ENCODE peak calls at places on chromosomes 7 and 10, in five cellular contexts. One of them, this sample, is unnamed.

GRCh38 chr7:5423272-5423843 is at the start of gene TNRC18:
- DNase-seq in A549: peak; percentile 38
- DNase-seq in HepG2: no peak
- DNase-seq in K562: peak; percentile 47
- DNase-seq in GM12878: no peak
- DNase-seq in this sample: no peak

GRCh38 chr7:1598286-1598685 is 28.5 kb upstream of the PSMG3 start:
- DNase-seq in A549: no peak
- DNase-seq in HepG2: no peak
- DNase-seq in K562: no peak
- DNase-seq in GM12878: no peak
- DNase-seq in this sample: no peak

GRCh38 chr7:39540320-39540719 is 25.9 kb upstream of the YAE1 start:
- DNase-seq in A549: no peak
- DNase-seq in HepG2: peak; percentile 83
- DNase-seq in K562: no peak
- DNase-seq in GM12878: no peak
- DNase-seq in this sample: no peak

GRCh38 chr7:110397927-110398660 is 692.8 kb upstream of the LRRN3 start:
- DNase-seq in A549: no peak
- DNase-seq in HepG2: no peak
- DNase-seq in K562: no peak
- DNase-seq in GM12878: no peak
- DNase-seq in this sample: peak; percentile 12

GRCh38 chr7:42212541-42213090 is 24.4 kb downstream of the GLI3 start:
- DNase-seq in A549: no peak
- DNase-seq in HepG2: no peak
- DNase-seq in K562: no peak
- DNase-seq in GM12878: no peak
- DNase-seq in this sample: peak; percentile 86

GRCh38 chr10:97096327-97097153 is 89.2 kb downstream of the SLIT1 start:
- DNase-seq in A549: no peak
- DNase-seq in HepG2: no peak
- DNase-seq in K562: no peak
- DNase-seq in GM12878: no peak
- DNase-seq in this sample: no peak

GRCh38 chr7:94289071-94289470 is 105.6 kb upstream of the COL1A2 start:
- DNase-seq in A549: peak; percentile 64
- DNase-seq in HepG2: peak; percentile 74
- DNase-seq in K562: no peak
- DNase-seq in GM12878: no peak
- DNase-seq in this sample: peak; percentile 94

GRCh38 chr10:3095373-3096139 is 28.2 kb downstream of the PFKP start:
- DNase-seq in A549: peak; percentile 92
- DNase-seq in HepG2: peak; percentile 89
- DNase-seq in K562: peak; percentile 80
- DNase-seq in GM12878: peak; percentile 25
- DNase-seq in this sample: no peak

GRCh38 chr10:91604936-91605534 is 27.8 kb downstream of the PPP1R3C start:
- DNase-seq in A549: no peak
- DNase-seq in HepG2: no peak
- DNase-seq in K562: no peak
- DNase-seq in GM12878: no peak
- DNase-seq in this sample: no peak

GRCh38 chr10:2968401-2968800 is 98.9 kb upstream of the PFKP start:
- DNase-seq in A549: no peak
- DNase-seq in HepG2: no peak
- DNase-seq in K562: no peak
- DNase-seq in GM12878: no peak
- DNase-seq in this sample: no peak

GRCh38 chr10:110356628-110357245 is 52.0 kb upstream of the SMNDC1 start:
- DNase-seq in A549: no peak
- DNase-seq in HepG2: no peak
- DNase-seq in K562: peak; percentile 19
- DNase-seq in GM12878: peak; percentile 100
- DNase-seq in this sample: no peak

GRCh38 chr7:139730746-139731612 is 46.8 kb downstream of the HIPK2 start:
- DNase-seq in A549: no peak
- DNase-seq in HepG2: no peak
- DNase-seq in K562: no peak
- DNase-seq in GM12878: no peak
- DNase-seq in this sample: no peak

GRCh38 chr7:143305423-143306070 is 10.4 kb upstream of the CLCN1 start:
- DNase-seq in A549: peak; percentile 69
- DNase-seq in HepG2: peak; percentile 44
- DNase-seq in K562: peak; percentile 77
- DNase-seq in GM12878: no peak
- DNase-seq in this sample: peak; percentile 87

GRCh38 chr7:151118108-151119054 is 32.1 kb downstream of the AGAP3 start:
- DNase-seq in A549: no peak
- DNase-seq in HepG2: no peak
- DNase-seq in K562: no peak
- DNase-seq in GM12878: no peak
- DNase-seq in this sample: no peak

GRCh38 chr7:105354383-105354782 is 34.3 kb downstream of the SRPK2 start:
- DNase-seq in A549: no peak
- DNase-seq in HepG2: no peak
- DNase-seq in K562: no peak
- DNase-seq in GM12878: no peak
- DNase-seq in this sample: no peak

GRCh38 chr7:40008218-40008815 is 58.3 kb downstream of the CDK13 start:
- DNase-seq in A549: peak; percentile 18
- DNase-seq in HepG2: no peak
- DNase-seq in K562: no peak
- DNase-seq in GM12878: no peak
- DNase-seq in this sample: no peak

GRCh38 chr7:24945899-24946298 is 34.1 kb downstream of the OSBPL3 start:
- DNase-seq in A549: no peak
- DNase-seq in HepG2: no peak
- DNase-seq in K562: no peak
- DNase-seq in GM12878: no peak
- DNase-seq in this sample: peak; percentile 28

GRCh38 chr10:130895172-130895571 is 416.3 kb downstream of the TCERG1L start:
- DNase-seq in A549: no peak
- DNase-seq in HepG2: no peak
- DNase-seq in K562: no peak
- DNase-seq in GM12878: no peak
- DNase-seq in this sample: no peak

GRCh38 chr10:3132036-3133025 is 40.3 kb downstream of the PITRM1 start:
- DNase-seq in A549: no peak
- DNase-seq in HepG2: no peak
- DNase-seq in K562: no peak
- DNase-seq in GM12878: no peak
- DNase-seq in this sample: no peak

GRCh38 chr7:18619311-18619710 is 123.8 kb downstream of the HDAC9 start:
- DNase-seq in A549: no peak
- DNase-seq in HepG2: no peak
- DNase-seq in K562: no peak
- DNase-seq in GM12878: no peak
- DNase-seq in this sample: no peak

GRCh38 chr7:139958599-139959380 is 104.0 kb downstream of the PARP12 start:
- DNase-seq in A549: no peak
- DNase-seq in HepG2: no peak
- DNase-seq in K562: no peak
- DNase-seq in GM12878: no peak
- DNase-seq in this sample: no peak

GRCh38 chr10:273088-273487 is 137.8 kb downstream of the ZMYND11 start:
- DNase-seq in A549: no peak
- DNase-seq in HepG2: no peak
- DNase-seq in K562: no peak
- DNase-seq in GM12878: no peak
- DNase-seq in this sample: no peak

GRCh38 chr10:121771957-121772356 is 155.9 kb downstream of the ATE1 start:
- DNase-seq in A549: no peak
- DNase-seq in HepG2: no peak
- DNase-seq in K562: no peak
- DNase-seq in GM12878: no peak
- DNase-seq in this sample: no peak

GRCh38 chr10:867807-868206 is 63.7 kb downstream of the LARP4B start:
- DNase-seq in A549: no peak
- DNase-seq in HepG2: no peak
- DNase-seq in K562: no peak
- DNase-seq in GM12878: no peak
- DNase-seq in this sample: no peak

GRCh38 chr7:36207451-36208291 is 54.6 kb downstream of the EEPD1 start:
- DNase-seq in A549: peak; percentile 71
- DNase-seq in HepG2: peak; percentile 39
- DNase-seq in K562: no peak
- DNase-seq in GM12878: no peak
- DNase-seq in this sample: no peak

GRCh38 chr7:134280508-134280907 is 36.2 kb downstream of the SLC35B4 start:
- DNase-seq in A549: no peak
- DNase-seq in HepG2: no peak
- DNase-seq in K562: no peak
- DNase-seq in GM12878: no peak
- DNase-seq in this sample: no peak

GRCh38 chr10:59877191-59877671 is 29.1 kb downstream of the CCDC6 start:
- DNase-seq in A549: no peak
- DNase-seq in HepG2: no peak
- DNase-seq in K562: no peak
- DNase-seq in GM12878: no peak
- DNase-seq in this sample: no peak

GRCh38 chr7:47267346-47267745 is 314.6 kb downstream of the TNS3 start:
- DNase-seq in A549: no peak
- DNase-seq in HepG2: no peak
- DNase-seq in K562: no peak
- DNase-seq in GM12878: no peak
- DNase-seq in this sample: no peak

GRCh38 chr7:47266799-47267198 is 315.1 kb downstream of the TNS3 start:
- DNase-seq in A549: no peak
- DNase-seq in HepG2: peak; percentile 71
- DNase-seq in K562: peak; percentile 14
- DNase-seq in GM12878: no peak
- DNase-seq in this sample: no peak

GRCh38 chr7:47264021-47264651 is 317.8 kb downstream of the TNS3 start:
- DNase-seq in A549: no peak
- DNase-seq in HepG2: no peak
- DNase-seq in K562: no peak
- DNase-seq in GM12878: no peak
- DNase-seq in this sample: no peak

GRCh38 chr7:47265621-47266020 is 316.3 kb downstream of the TNS3 start:
- DNase-seq in A549: no peak
- DNase-seq in HepG2: no peak
- DNase-seq in K562: no peak
- DNase-seq in GM12878: no peak
- DNase-seq in this sample: no peak

DNA sequence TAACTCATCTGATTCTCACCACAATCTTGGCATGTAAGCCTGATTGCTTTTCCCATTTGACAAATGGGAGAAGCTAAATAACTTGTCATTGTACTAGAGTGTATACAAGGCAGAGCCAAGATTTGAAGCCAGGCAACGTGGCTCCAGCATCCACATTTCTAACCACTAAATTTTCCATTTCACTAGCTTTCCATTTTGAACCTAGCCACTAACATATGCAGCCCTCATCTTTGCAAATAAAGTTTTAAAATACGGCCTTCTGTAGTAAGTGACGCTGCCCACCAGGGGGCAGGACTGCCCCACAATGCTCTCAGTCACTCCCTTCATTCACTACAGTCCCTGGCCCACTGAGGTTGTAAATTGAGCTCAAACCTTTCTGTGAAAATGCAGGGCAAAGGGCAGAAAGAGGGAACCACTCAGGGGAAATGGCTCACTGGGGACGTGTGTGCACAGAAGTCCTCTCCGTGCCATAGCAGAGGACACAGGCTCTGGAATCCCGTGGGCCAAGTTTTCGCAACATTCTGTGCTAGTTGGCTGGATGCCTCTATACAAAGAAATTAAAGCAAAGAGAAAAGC is 315.7 kb downstream of the TNS3 start:
- DNase-seq in A549: peak; percentile 70
- DNase-seq in HepG2: peak; percentile 82
- DNase-seq in K562: peak; percentile 71
- DNase-seq in GM12878: peak; percentile 12
- DNase-seq in this sample: peak; percentile 77
- H3K4me2 ChIP-seq in A549: peak overlapping the region; percentile 31
- H3K4me2 ChIP-seq in HepG2: peak overlapping the region; percentile 49
- H3K4me2 ChIP-seq in K562: no peak overlapping the region
- H3K4me2 ChIP-seq in GM12878: no peak overlapping the region
- H3K4me2 ChIP-seq in this sample: no peak overlapping the region

GRCh38 chr7:29287366-29287765 is 92.8 kb downstream of the CHN2 start:
- DNase-seq in A549: peak; percentile 40
- DNase-seq in HepG2: no peak
- DNase-seq in K562: no peak
- DNase-seq in GM12878: no peak
- DNase-seq in this sample: no peak

GRCh38 chr7:29290829-29291228 is 96.3 kb downstream of the CHN2 start:
- DNase-seq in A549: no peak
- DNase-seq in HepG2: no peak
- DNase-seq in K562: no peak
- DNase-seq in GM12878: no peak
- DNase-seq in this sample: no peak

GRCh38 chr7:29289156-29290021 is 94.8 kb downstream of the CHN2 start:
- DNase-seq in A549: no peak
- DNase-seq in HepG2: peak; percentile 63
- DNase-seq in K562: no peak
- DNase-seq in GM12878: peak; percentile 33
- DNase-seq in this sample: no peak

GRCh38 chr7:29285861-29286260 is 91.3 kb downstream of the CHN2 start:
- DNase-seq in A549: no peak
- DNase-seq in HepG2: no peak
- DNase-seq in K562: no peak
- DNase-seq in GM12878: no peak
- DNase-seq in this sample: no peak

DNA sequence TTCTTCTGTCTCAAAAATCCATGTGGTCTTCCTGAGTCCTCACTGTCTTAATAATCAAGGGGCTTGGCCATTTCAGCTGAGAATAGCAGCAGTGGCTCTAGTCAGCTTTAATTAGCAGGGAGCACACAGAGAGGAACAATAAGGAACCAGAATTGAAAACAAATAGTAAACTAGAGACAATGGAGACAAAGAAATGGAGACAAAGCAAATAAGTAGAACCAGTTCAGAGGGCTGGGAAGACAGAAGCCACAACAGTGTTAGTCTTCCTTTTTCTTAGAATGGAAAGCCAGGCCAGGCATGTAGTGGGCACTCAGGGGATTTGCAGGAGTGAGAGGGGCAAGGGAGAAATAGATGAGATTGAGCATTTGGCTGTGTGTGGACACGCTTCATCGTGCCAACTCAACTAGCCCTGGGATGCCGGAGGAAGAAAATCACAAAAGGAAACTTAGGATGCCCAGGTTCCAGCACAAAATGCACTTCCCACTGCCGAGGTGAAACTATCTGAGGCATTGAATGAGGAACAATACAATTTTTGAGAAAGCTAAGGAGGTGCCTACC is 94.0 kb downstream of the CHN2 start:
- DNase-seq in A549: no peak
- DNase-seq in HepG2: no peak
- DNase-seq in K562: no peak
- DNase-seq in GM12878: no peak
- DNase-seq in this sample: no peak
- TF ChIP-seq JUNB in A549: no peak
- TF ChIP-seq JUNB in HepG2: no peak
- TF ChIP-seq JUNB in K562: no peak
- TF ChIP-seq JUNB in GM12878: no peak
- TF ChIP-seq JUNB in this sample: no peak

GRCh38 chr7:32163141-32163806 is 93.1 kb upstream of the PDE1C start:
- DNase-seq in A549: peak; percentile 54
- DNase-seq in HepG2: no peak
- DNase-seq in K562: no peak
- DNase-seq in GM12878: no peak
- DNase-seq in this sample: no peak
- H3K27ac ChIP-seq in A549: peak overlapping the region; percentile 85
- H3K27ac ChIP-seq in HepG2: no peak overlapping the region
- H3K27ac ChIP-seq in K562: no peak overlapping the region
- H3K27ac ChIP-seq in GM12878: no peak overlapping the region
- H3K27ac ChIP-seq in this sample: no peak overlapping the region

GRCh38 chr10:123891147-123892011 is at the start of gene CPXM2:
- DNase-seq in A549: no peak
- DNase-seq in HepG2: no peak
- DNase-seq in K562: no peak
- DNase-seq in GM12878: no peak
- DNase-seq in this sample: peak; percentile 75
- H3K4me2 ChIP-seq in A549: no peak within 1 kb of the TSS
- H3K4me2 ChIP-seq in HepG2: no peak within 1 kb of the TSS
- H3K4me2 ChIP-seq in K562: no peak within 1 kb of the TSS
- H3K4me2 ChIP-seq in GM12878: no peak within 1 kb of the TSS
- H3K4me2 ChIP-seq in this sample: peak within 1 kb of the TSS; percentile 89